ENCODE peak calls at places on chromosomes 13 and 19, in seven cellular contexts. Z, K, F, Y, T, X and P are unnamed samples.

GRCh38 chr19:50969413-50969760 is at the start of gene KLK6:
- DNase-seq in Z (no peak), K (no peak), F (peak; percentile 76), Y (peak; percentile 18), T (no peak), X (no peak), P (no peak)

GRCh38 chr13:26821766-26822165 is 61.2 kb upstream of the GPR12 start:
- DNase-seq in Z (no peak), K (no peak), F (no peak), Y (no peak), T (no peak), X (peak; percentile 1), P (no peak)

GRCh38 chr13:23794267-23795161 is 94.7 kb downstream of the MIPEP start:
- DNase-seq in Z (no peak), K (no peak), F (no peak), Y (no peak), T (peak; percentile 72), X (no peak), P (no peak)

GRCh38 chr19:800360-801029 is 3.2 kb downstream of the PTBP1 start:
- DNase-seq in Z (no peak), K (no peak), F (no peak), Y (peak; percentile 70), T (no peak), X (peak; percentile 58), P (no peak)

GRCh38 chr13:27918041-27918917 is 1.5 kb upstream of the PDX1 start:
- DNase-seq in Z (no peak), K (no peak), F (no peak), Y (no peak), T (no peak), X (no peak), P (peak; percentile 23)

GRCh38 chr13:33281951-33282595 is 3.5 kb downstream of the STARD13 start:
- DNase-seq in Z (no peak), K (no peak), F (no peak), Y (no peak), T (no peak), X (no peak), P (no peak)

GRCh38 chr13:74132768-74133656 is 1.2 kb downstream of the KLF12 start:
- DNase-seq in Z (peak; percentile 51), K (no peak), F (no peak), Y (no peak), T (no peak), X (no peak), P (peak; percentile 38)

GRCh38 chr13:36872621-36873020 is 47.4 kb downstream of the SMAD9 start:
- DNase-seq in Z (no peak), K (no peak), F (no peak), Y (no peak), T (no peak), X (no peak), P (peak; percentile 23)

GRCh38 chr13:52024481-52024880 is at the start of gene UTP14C:
- DNase-seq in Z (no peak), K (no peak), F (no peak), Y (no peak), T (no peak), X (no peak), P (no peak)

GRCh38 chr13:22195726-22196125 is 524.9 kb downstream of the FGF9 start:
- DNase-seq in Z (no peak), K (no peak), F (no peak), Y (no peak), T (no peak), X (no peak), P (no peak)

GRCh38 chr19:3506384-3507340 is 551 bp downstream of the FZR1 start:
- DNase-seq in Z (no peak), K (no peak), F (no peak), Y (no peak), T (no peak), X (peak; percentile 28), P (no peak)

GRCh38 chr13:85724554-85725432 is 74.4 kb downstream of the SLITRK6 start:
- DNase-seq in Z (no peak), K (no peak), F (no peak), Y (no peak), T (no peak), X (no peak), P (no peak)

GRCh38 chr13:33931397-33931987 is 113.5 kb downstream of the RFC3 start:
- DNase-seq in Z (peak; percentile 40), K (no peak), F (peak; percentile 46), Y (peak; percentile 65), T (peak; percentile 4), X (peak; percentile 48), P (peak; percentile 17)

GRCh38 chr19:51181913-51182419 is 39.9 kb downstream of the SIGLEC7 start:
- DNase-seq in Z (no peak), K (peak; percentile 54), F (no peak), Y (no peak), T (no peak), X (no peak), P (peak; percentile 77)

GRCh38 chr13:21822029-21822428 is 151.2 kb downstream of the FGF9 start:
- DNase-seq in Z (no peak), K (no peak), F (no peak), Y (no peak), T (no peak), X (no peak), P (no peak)

GRCh38 chr19:55111238-55111831 is 6.1 kb downstream of the PPP1R12C start:
- DNase-seq in Z (no peak), K (no peak), F (no peak), Y (no peak), T (no peak), X (no peak), P (no peak)

GRCh38 chr19:50210425-50210824 is 7.0 kb downstream of the MYH14 start:
- DNase-seq in Z (no peak), K (no peak), F (no peak), Y (no peak), T (no peak), X (no peak), P (no peak)

GRCh38 chr19:5680083-5680436 is 256 bp downstream of the MICOS13 start:
- DNase-seq in Z (no peak), K (no peak), F (no peak), Y (no peak), T (no peak), X (no peak), P (peak; percentile 44)

GRCh38 chr19:35226748-35227147 is 1.8 kb downstream of the FAM187B start:
- DNase-seq in Z (no peak), K (no peak), F (no peak), Y (no peak), T (no peak), X (no peak), P (no peak)
- TF ChIP-seq SP1 in Z (no peak), K (no peak), F (no peak), Y (no peak), T (no peak), X (no peak), P (no peak)

DNA sequence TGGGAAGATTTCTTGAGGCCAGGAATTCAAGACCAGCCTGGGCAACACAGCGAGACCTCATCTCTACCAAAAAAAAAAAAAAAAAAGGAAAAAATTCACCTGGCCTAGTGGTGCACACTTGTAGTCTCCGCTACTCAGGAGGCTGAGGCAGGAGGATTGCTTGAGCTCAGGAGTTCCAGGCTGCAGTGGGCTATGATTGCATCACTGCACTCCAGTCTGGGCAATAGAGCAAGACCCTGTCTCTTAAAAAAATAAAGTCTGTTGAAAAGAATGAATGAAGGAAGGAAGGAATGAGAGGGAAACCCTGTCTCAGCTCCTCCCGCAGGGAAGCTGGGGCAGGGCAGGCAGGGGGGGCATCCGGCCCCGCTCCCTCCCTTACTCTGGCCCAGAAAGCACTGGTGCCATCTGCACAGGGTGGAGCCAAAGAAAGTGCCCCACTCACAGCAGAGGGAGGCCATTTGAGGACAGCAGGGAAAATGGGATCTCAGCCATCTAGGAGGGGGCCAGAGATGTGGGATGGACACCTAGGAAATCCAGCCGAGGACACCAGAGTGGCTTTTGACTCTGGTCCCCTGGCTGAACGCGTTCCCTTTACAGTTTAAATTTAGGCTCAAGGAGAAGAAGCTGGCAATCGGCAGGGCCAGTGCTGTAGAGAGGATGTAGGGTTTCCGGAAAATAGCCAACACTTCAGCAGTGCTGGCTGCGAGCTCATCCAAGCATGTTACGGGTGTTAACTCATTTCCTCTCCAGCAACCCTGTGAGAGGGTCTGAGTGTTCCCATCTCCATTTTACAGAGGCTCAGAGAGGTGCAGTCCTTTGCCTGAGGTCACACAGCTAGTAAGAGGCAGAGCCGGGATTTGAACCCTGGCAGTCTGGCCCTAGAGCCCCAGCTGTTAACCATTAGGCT is 3.6 kb upstream of the HPN start:
- DNase-seq in Z (no peak), K (no peak), F (no peak), Y (no peak), T (peak; percentile 30), X (no peak), P (no peak)
- TF ChIP-seq SP1 in Z (no peak), K (no peak), F (no peak), Y (no peak), T (no peak), X (no peak), P (no peak)

GRCh38 chr13:98221234-98221633 is 44.2 kb upstream of the RNF113B start:
- DNase-seq in Z (no peak), K (no peak), F (no peak), Y (no peak), T (no peak), X (no peak), P (no peak)
- TF ChIP-seq SP1 in Z (no peak), K (no peak), F (no peak), Y (no peak), T (no peak), X (no peak), P (no peak)

DNA sequence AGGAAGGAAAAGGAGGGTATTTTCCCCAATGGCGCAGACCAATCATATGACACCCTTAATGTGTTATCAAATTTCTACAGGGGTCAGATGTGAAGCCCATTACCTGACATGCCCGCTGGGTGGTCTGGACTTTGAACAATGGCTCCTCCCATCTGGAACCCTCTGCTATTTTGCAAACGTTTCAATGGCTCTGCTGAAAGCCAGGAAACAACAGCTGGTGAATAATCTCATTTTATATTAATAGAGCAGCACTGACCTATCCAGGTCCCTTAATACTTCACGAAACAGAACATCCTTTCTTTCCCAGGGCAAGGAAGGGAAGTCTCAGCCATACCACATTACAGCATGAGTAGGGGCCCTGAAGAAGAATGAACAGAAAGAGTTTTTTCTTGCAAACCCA is 20.3 kb upstream of the KPNA3 start:
- DNase-seq in Z (no peak), K (no peak), F (no peak), Y (peak; percentile 66), T (no peak), X (no peak), P (no peak)
- TF ChIP-seq SP1 in Z (no peak), K (no peak), F (no peak), Y (no peak), T (no peak), X (no peak), P (no peak)

GRCh38 chr13:29937379-29937778 is 87.0 kb upstream of the UBL3 start:
- DNase-seq in Z (no peak), K (no peak), F (no peak), Y (no peak), T (no peak), X (no peak), P (no peak)
- TF ChIP-seq SP1 in Z (no peak), K (no peak), F (no peak), Y (no peak), T (no peak), X (no peak), P (no peak)

GRCh38 chr13:40483601-40484000 is 182.8 kb downstream of the FOXO1 start:
- DNase-seq in Z (no peak), K (no peak), F (no peak), Y (no peak), T (no peak), X (no peak), P (no peak)
- TF ChIP-seq SP1 in Z (no peak), K (no peak), F (no peak), Y (no peak), T (no peak), X (no peak), P (no peak)